ENCODE peak calls at places on chromosomes 16 and 17, in four cellular contexts. H is MCF 10A, Q is frontal cortex, L is non-pigmented ciliary epithelial cell. I is an unnamed sample.

GRCh38 chr17:81513669-81514484 is 1.3 kb upstream of the ACTG1 start:
- DNase-seq in H (peak), Q (no peak), L (no peak), I (no peak)

GRCh38 chr16:6297666-6298435 is 1034.8 kb upstream of the RBFOX1 start:
- DNase-seq in H (no peak), Q (no peak), L (no peak), I (no peak)

GRCh38 chr17:56021681-56022205 is 131.5 kb upstream of the ANKFN1 start:
- DNase-seq in H (no peak), Q (no peak), L (no peak), I (no peak)

GRCh38 chr16:67170168-67170947 is at the start of gene NOL3:
- DNase-seq in H (peak), Q (peak), L (no peak), I (no peak)

GRCh38 chr16:8798174-8798527 is 512 bp downstream of the PMM2 start:
- DNase-seq in H (peak), Q (no peak), L (peak), I (peak)

GRCh38 chr16:2001456-2002355 is 7.9 kb downstream of the ZNF598 start:
- DNase-seq in H (no peak), Q (no peak), L (no peak), I (no peak)

GRCh38 chr16:49353650-49354049 is 20.0 kb upstream of the C16orf78 start:
- DNase-seq in H (no peak), Q (no peak), L (no peak), I (no peak)

GRCh38 chr17:37742114-37742761 is 2.6 kb downstream of the HNF1B start:
- DNase-seq in H (no peak), Q (no peak), L (no peak), I (no peak)

GRCh38 chr16:879461-879861 is 78.9 kb upstream of the GNG13 start:
- DNase-seq in H (no peak), Q (no peak), L (no peak), I (no peak)

GRCh38 chr16:57387598-57388354 is 15.5 kb downstream of the CX3CL1 start:
- DNase-seq in H (no peak), Q (no peak), L (no peak), I (no peak)

GRCh38 chr17:17051380-17051779 is 9.1 kb downstream of the MPRIP start:
- DNase-seq in H (no peak), Q (no peak), L (no peak), I (no peak)

I was measured in GM04503.